ENCODE peak calls at places on chromosomes 16 and 17, in seven cellular contexts. G, X, C, A, V, P and O are unnamed samples.

GRCh38 chr16:86033016-86033474 is 134.1 kb downstream of the IRF8 start:
- DNase-seq in G (no peak), X (no peak), C (no peak), A (no peak), V (no peak), P (no peak), O (no peak)

GRCh38 chr17:59838196-59838911 is 54.4 kb downstream of the TUBD1 start:
- DNase-seq in G (no peak), X (peak), C (no peak), A (no peak), V (no peak), P (no peak), O (peak)

GRCh38 chr17:2174471-2175293 is 119.8 kb downstream of the HIC1 start:
- DNase-seq in G (no peak), X (peak), C (peak), A (no peak), V (no peak), P (peak), O (peak)

GRCh38 chr17:37702605-37703004 is 42.3 kb downstream of the HNF1B start:
- DNase-seq in G (no peak), X (no peak), C (no peak), A (no peak), V (no peak), P (peak), O (peak)

GRCh38 chr17:27502526-27503324 is 46.5 kb downstream of the KSR1 start:
- DNase-seq in G (no peak), X (peak), C (no peak), A (no peak), V (peak), P (peak), O (peak)

GRCh38 chr16:20799599-20799998 is 6.7 kb downstream of the ERI2 start:
- DNase-seq in G (no peak), X (no peak), C (no peak), A (no peak), V (peak), P (no peak), O (no peak)

GRCh38 chr16:20851601-20852000 is 45.3 kb downstream of the REXO5 start:
- DNase-seq in G (peak), X (peak), C (peak), A (peak), V (peak), P (peak), O (peak)

GRCh38 chr16:535446-536405 is 8.2 kb downstream of the CAPN15 start:
- DNase-seq in G (peak), X (peak), C (peak), A (no peak), V (no peak), P (peak), O (no peak)

GRCh38 chr17:74072340-74072739 is 131.1 kb upstream of the RPL38 start:
- DNase-seq in G (no peak), X (no peak), C (no peak), A (no peak), V (no peak), P (no peak), O (no peak)

GRCh38 chr17:81135503-81136283 is 29.6 kb upstream of the PVALEF start:
- DNase-seq in G (no peak), X (no peak), C (no peak), A (no peak), V (no peak), P (no peak), O (no peak)

GRCh38 chr16:84055366-84055765 is 12.8 kb upstream of the SLC38A8 start:
- DNase-seq in G (no peak), X (no peak), C (peak), A (no peak), V (no peak), P (no peak), O (no peak)

GRCh38 chr17:55709984-55710383 is 12.7 kb downstream of the TMEM100 start:
- DNase-seq in G (no peak), X (no peak), C (no peak), A (no peak), V (no peak), P (no peak), O (no peak)

GRCh38 chr17:1039511-1040215 is 42.7 kb downstream of the TIMM22 start:
- DNase-seq in G (peak), X (peak), C (peak), A (peak), V (no peak), P (no peak), O (no peak)

GRCh38 chr17:4573682-4574081 is 10.6 kb upstream of the SMTNL2 start:
- DNase-seq in G (no peak), X (peak), C (peak), A (no peak), V (no peak), P (no peak), O (no peak)

GRCh38 chr16:15636392-15636873 is 6.5 kb downstream of the MARF1 start:
- DNase-seq in G (no peak), X (no peak), C (no peak), A (no peak), V (no peak), P (no peak), O (no peak)

GRCh38 chr17:4920351-4921048 is 11.6 kb upstream of the GP1BA start:
- DNase-seq in G (no peak), X (no peak), C (peak), A (no peak), V (no peak), P (no peak), O (no peak)

GRCh38 chr17:77516902-77517301 is 376.1 kb downstream of the SEC14L1 start:
- DNase-seq in G (peak), X (no peak), C (no peak), A (no peak), V (peak), P (peak), O (peak)

GRCh38 chr16:59060212-59060611 is 326.1 kb upstream of the GOT2 start:
- DNase-seq in G (no peak), X (no peak), C (no peak), A (no peak), V (peak), P (peak), O (no peak)

GRCh38 chr17:6862822-6863221 is 31.3 kb upstream of the TEKT1 start:
- DNase-seq in G (no peak), X (no peak), C (no peak), A (no peak), V (no peak), P (no peak), O (no peak)

GRCh38 chr17:27819171-27819544 is 18.8 kb upstream of the NOS2 start:
- DNase-seq in G (no peak), X (no peak), C (no peak), A (no peak), V (no peak), P (no peak), O (no peak)

GRCh38 chr16:77937473-77938195 is 84.7 kb upstream of the CLEC3A start:
- DNase-seq in G (no peak), X (no peak), C (no peak), A (no peak), V (no peak), P (no peak), O (no peak)

GRCh38 chr17:37506678-37507077 is 17.0 kb downstream of the DUSP14 start:
- DNase-seq in G (no peak), X (no peak), C (no peak), A (no peak), V (no peak), P (no peak), O (no peak)

GRCh38 chr16:49834496-49835009 is 21.4 kb downstream of the ZNF423 start:
- DNase-seq in G (no peak), X (peak), C (peak), A (no peak), V (no peak), P (no peak), O (no peak)

GRCh38 chr16:50291719-50292565 is 25.6 kb downstream of the ADCY7 start:
- DNase-seq in G (no peak), X (no peak), C (no peak), A (no peak), V (no peak), P (no peak), O (no peak)

GRCh38 chr16:21618261-21618660 is 18.9 kb downstream of the METTL9 start:
- DNase-seq in G (no peak), X (no peak), C (no peak), A (no peak), V (no peak), P (no peak), O (no peak)

GRCh38 chr16:67269766-67270165 is 9.6 kb upstream of the PLEKHG4 start:
- DNase-seq in G (no peak), X (no peak), C (peak), A (no peak), V (no peak), P (peak), O (no peak)

GRCh38 chr16:77918792-77919707 is 103.3 kb upstream of the CLEC3A start:
- DNase-seq in G (no peak), X (no peak), C (no peak), A (no peak), V (no peak), P (peak), O (no peak)

GRCh38 chr16:23072769-23073549 is 76.3 kb downstream of the USP31 start:
- DNase-seq in G (no peak), X (no peak), C (no peak), A (peak), V (peak), P (peak), O (no peak)

GRCh38 chr16:4415538-4416199 is 727 bp downstream of the CORO7 start:
- DNase-seq in G (peak), X (peak), C (peak), A (no peak), V (no peak), P (no peak), O (no peak)

GRCh38 chr17:63477471-63478440 is 895 bp downstream of the ACE start:
- DNase-seq in G (no peak), X (no peak), C (peak), A (no peak), V (no peak), P (no peak), O (no peak)

GRCh38 chr16:85396879-85397871 is 215.9 kb upstream of the GSE1 start:
- DNase-seq in G (no peak), X (peak), C (peak), A (no peak), V (no peak), P (no peak), O (no peak)

GRCh38 chr17:49063652-49064051 is 66.5 kb downstream of the IGF2BP1 start:
- DNase-seq in G (no peak), X (no peak), C (no peak), A (no peak), V (no peak), P (peak), O (no peak)

GRCh38 chr16:2149630-2150417 is 1.4 kb downstream of the RAB26 start:
- DNase-seq in G (no peak), X (no peak), C (peak), A (no peak), V (no peak), P (no peak), O (no peak)

GRCh38 chr17:80371196-80371595 is 43.8 kb upstream of the ENDOV start:
- DNase-seq in G (no peak), X (no peak), C (no peak), A (no peak), V (no peak), P (no peak), O (no peak)

GRCh38 chr17:69608808-69609494 is 194.5 kb downstream of the MAP2K6 start:
- DNase-seq in G (no peak), X (peak), C (no peak), A (no peak), V (peak), P (peak), O (peak)

GRCh38 chr16:56709686-56710040 is 20.3 kb upstream of the NUP93 start:
- DNase-seq in G (no peak), X (no peak), C (no peak), A (no peak), V (no peak), P (no peak), O (no peak)

GRCh38 chr16:84132527-84133285 is 12.3 kb downstream of the HSDL1 start:
- DNase-seq in G (no peak), X (no peak), C (no peak), A (no peak), V (no peak), P (no peak), O (no peak)

GRCh38 chr17:44110011-44110686 is 13.3 kb downstream of the HDAC5 start:
- DNase-seq in G (no peak), X (no peak), C (no peak), A (no peak), V (no peak), P (no peak), O (no peak)

GRCh38 chr17:50266384-50267073 is 7.7 kb upstream of the TMEM92 start:
- DNase-seq in G (peak), X (peak), C (no peak), A (no peak), V (no peak), P (peak), O (peak)
- TF ChIP-seq CTCF in G (peak), X (no peak), C (no peak), A (no peak), V (no peak), P (peak), O (peak)

GRCh38 chr17:50440172-50440837 is 14.3 kb downstream of the ACSF2 start:
- DNase-seq in G (peak), X (peak), C (peak), A (no peak), V (no peak), P (no peak), O (no peak)
- TF ChIP-seq CTCF in G (no peak), X (no peak), C (no peak), A (no peak), V (no peak), P (no peak), O (no peak)

GRCh38 chr17:15744091-15744676 is 12.1 kb downstream of the TBC1D26 start:
- DNase-seq in G (no peak), X (no peak), C (no peak), A (no peak), V (no peak), P (no peak), O (no peak)

GRCh38 chr17:15742921-15743320 is 10.8 kb downstream of the TBC1D26 start:
- DNase-seq in G (no peak), X (no peak), C (no peak), A (no peak), V (no peak), P (no peak), O (no peak)

GRCh38 chr17:15740570-15741120 is 8.6 kb downstream of the TBC1D26 start:
- DNase-seq in G (no peak), X (no peak), C (no peak), A (no peak), V (no peak), P (no peak), O (no peak)

GRCh38 chr17:15741624-15742023 is 9.5 kb downstream of the TBC1D26 start:
- DNase-seq in G (no peak), X (no peak), C (no peak), A (no peak), V (no peak), P (no peak), O (no peak)

GRCh38 chr17:15742051-15742795 is 10.1 kb downstream of the TBC1D26 start:
- DNase-seq in G (no peak), X (no peak), C (no peak), A (no peak), V (no peak), P (no peak), O (no peak)
- TF ChIP-seq CTCF in G (no peak), X (no peak), C (no peak), A (no peak), V (no peak), P (no peak), O (no peak)

GRCh38 chr17:16922386-16923096 is 49.4 kb downstream of the TNFRSF13B start:
- DNase-seq in G (no peak), X (no peak), C (no peak), A (no peak), V (no peak), P (no peak), O (no peak)
- TF ChIP-seq CTCF in G (no peak), X (peak), C (no peak), A (no peak), V (peak), P (no peak), O (no peak)

GRCh38 chr16:31179747-31180458 is at the start of gene FUS:
- DNase-seq in G (peak), X (peak), C (peak), A (peak), V (peak), P (peak), O (peak)
- TF ChIP-seq CTCF in G (no peak), X (peak), C (no peak), A (no peak), V (no peak), P (no peak), O (no peak)

DNA sequence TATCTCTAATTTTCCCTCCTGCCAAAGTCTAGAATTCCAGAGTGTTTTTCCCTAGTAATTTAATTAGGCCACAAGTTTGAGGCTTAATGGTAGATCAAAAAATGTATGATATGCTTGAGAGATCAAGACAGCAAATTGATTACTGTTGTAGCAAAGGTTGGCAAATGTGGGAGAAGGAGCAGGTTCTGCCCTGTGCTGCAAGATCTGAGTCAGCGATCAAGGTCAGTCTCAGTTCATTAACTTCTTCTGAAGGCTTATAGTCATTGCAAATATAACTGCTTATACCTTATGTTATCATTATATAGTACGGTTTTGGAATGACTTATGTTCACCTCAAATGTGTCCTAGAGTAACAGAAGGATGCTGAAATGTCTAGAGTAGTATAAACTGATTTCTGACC is 231.1 kb upstream of the TBX2 start:
- DNase-seq in G (no peak), X (no peak), C (no peak), A (no peak), V (peak), P (no peak), O (no peak)
- TF ChIP-seq CTCF in G (no peak), X (no peak), C (no peak), A (no peak), V (no peak), P (no peak), O (no peak)